ENCODE peak calls at places on chromosomes 12 and 14, in four cellular contexts. A, W, B and V are unnamed samples.

GRCh38 chr12:106304001-106304421 is 1.5 kb downstream of the TCP11L2 start:
- DNase-seq in A (no peak), W (no peak), B (no peak), V (no peak)

GRCh38 chr12:113247123-113248045 is 26.1 kb downstream of the TPCN1 start:
- DNase-seq in A (no peak), W (no peak), B (no peak), V (no peak)

GRCh38 chr14:55701638-55702037 is 121.6 kb downstream of the KTN1 start:
- DNase-seq in A (no peak), W (no peak), B (no peak), V (no peak)

GRCh38 chr14:79334272-79334671 is 877.0 kb downstream of the DIO2 start:
- DNase-seq in A (no peak), W (no peak), B (no peak), V (no peak)

GRCh38 chr12:118330421-118331018 is 42.2 kb downstream of the TAOK3 start:
- DNase-seq in A (peak), W (no peak), B (no peak), V (no peak)

GRCh38 chr12:117968084-117968789 is 553 bp downstream of the KSR2 start:
- DNase-seq in A (no peak), W (no peak), B (no peak), V (no peak)

GRCh38 chr12:89073027-89073398 is 279.3 kb downstream of the DUSP6 start:
- DNase-seq in A (no peak), W (no peak), B (no peak), V (no peak)

GRCh38 chr12:95574799-95575452 is 23.6 kb upstream of the USP44 start:
- DNase-seq in A (peak), W (peak), B (no peak), V (peak)

GRCh38 chr12:4862809-4863208 is 46.9 kb upstream of the KCNA1 start:
- DNase-seq in A (no peak), W (no peak), B (no peak), V (no peak)

GRCh38 chr12:64912501-64912900 is 88.1 kb downstream of the TBC1D30 start:
- DNase-seq in A (no peak), W (no peak), B (no peak), V (no peak)

GRCh38 chr12:53694746-53695145 is 18.9 kb upstream of the ATP5MC2 start:
- DNase-seq in A (no peak), W (no peak), B (no peak), V (no peak)

GRCh38 chr14:95730126-95730525 is 16.2 kb upstream of the TCL1A start:
- DNase-seq in A (no peak), W (no peak), B (no peak), V (no peak)

GRCh38 chr12:64389154-64389553 is 1.4 kb downstream of the C12orf56 start:
- DNase-seq in A (no peak), W (no peak), B (no peak), V (no peak)

GRCh38 chr14:71371711-71372396 is 464.6 kb downstream of the PCNX1 start:
- DNase-seq in A (peak), W (no peak), B (no peak), V (no peak)

GRCh38 chr12:78584695-78585094 is 279.9 kb upstream of the SYT1 start:
- DNase-seq in A (peak), W (peak), B (peak), V (peak)

GRCh38 chr14:99363616-99364290 is 91.8 kb upstream of the BCL11B start:
- DNase-seq in A (no peak), W (no peak), B (no peak), V (no peak)

GRCh38 chr12:97075583-97076268 is 168.7 kb downstream of the NEDD1 start:
- DNase-seq in A (no peak), W (no peak), B (no peak), V (no peak)

GRCh38 chr12:98146043-98146442 is 369.3 kb upstream of the TMPO start:
- DNase-seq in A (no peak), W (no peak), B (no peak), V (no peak)

GRCh38 chr12:9798008-9798619 is 29.2 kb upstream of the KLRF1 start:
- DNase-seq in A (peak), W (peak), B (peak), V (peak)

GRCh38 chr12:72876092-72876491 is 603.9 kb downstream of the TRHDE start:
- DNase-seq in A (no peak), W (no peak), B (no peak), V (no peak)

GRCh38 chr12:72872986-72873385 is 600.8 kb downstream of the TRHDE start:
- DNase-seq in A (no peak), W (no peak), B (no peak), V (no peak)

GRCh38 chr12:72869025-72869424 is 596.9 kb downstream of the TRHDE start:
- DNase-seq in A (no peak), W (no peak), B (no peak), V (no peak)

GRCh38 chr12:72872488-72872887 is 600.3 kb downstream of the TRHDE start:
- DNase-seq in A (no peak), W (no peak), B (no peak), V (no peak)
- TF ChIP-seq FOSL1 in A (no peak), W (no peak), B (no peak), V (no peak)

DNA sequence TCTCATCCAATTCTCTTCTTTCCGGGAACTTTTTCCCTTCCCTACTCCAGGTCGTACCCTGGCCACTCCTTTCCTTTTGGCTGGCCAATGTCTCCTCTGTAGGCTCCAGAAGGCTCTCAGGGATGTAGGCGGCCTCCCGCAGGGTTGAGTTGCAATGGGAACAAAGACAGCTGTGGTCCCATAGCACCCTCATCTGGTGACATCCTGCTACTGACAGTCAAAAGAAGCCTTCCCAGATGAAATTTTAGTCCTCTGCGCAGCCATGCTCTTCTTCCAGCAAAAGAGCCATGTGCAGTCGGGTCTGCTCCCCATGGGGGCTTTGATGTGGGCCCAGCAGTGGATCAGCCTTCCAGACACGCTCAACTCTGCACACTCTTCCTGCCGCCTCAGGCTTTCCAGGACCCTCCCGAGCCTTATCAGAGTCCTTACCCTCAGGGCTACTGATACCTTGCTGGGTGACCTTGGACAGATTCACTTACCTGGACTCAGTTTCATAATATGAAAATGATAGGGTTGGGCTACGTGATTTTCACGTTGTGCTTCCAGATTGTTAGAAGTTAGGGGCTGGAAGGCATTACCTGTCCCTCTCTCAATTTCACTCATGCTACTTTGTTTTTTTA is 5.5 kb upstream of the CELA1 start:
- DNase-seq in A (peak), W (peak), B (peak), V (peak)
- TF ChIP-seq SP1 in A (no peak), W (no peak), B (no peak), V (no peak)

GRCh38 chr12:121783771-121784170 is 9.7 kb downstream of the RHOF start:
- DNase-seq in A (no peak), W (no peak), B (no peak), V (no peak)
- TF ChIP-seq FOSL1 in A (no peak), W (no peak), B (no peak), V (no peak)

GRCh38 chr14:92866181-92866752 is 56.7 kb upstream of the CHGA start:
- DNase-seq in A (no peak), W (no peak), B (no peak), V (no peak)
- TF ChIP-seq SP1 in A (no peak), W (no peak), B (no peak), V (no peak)

DNA sequence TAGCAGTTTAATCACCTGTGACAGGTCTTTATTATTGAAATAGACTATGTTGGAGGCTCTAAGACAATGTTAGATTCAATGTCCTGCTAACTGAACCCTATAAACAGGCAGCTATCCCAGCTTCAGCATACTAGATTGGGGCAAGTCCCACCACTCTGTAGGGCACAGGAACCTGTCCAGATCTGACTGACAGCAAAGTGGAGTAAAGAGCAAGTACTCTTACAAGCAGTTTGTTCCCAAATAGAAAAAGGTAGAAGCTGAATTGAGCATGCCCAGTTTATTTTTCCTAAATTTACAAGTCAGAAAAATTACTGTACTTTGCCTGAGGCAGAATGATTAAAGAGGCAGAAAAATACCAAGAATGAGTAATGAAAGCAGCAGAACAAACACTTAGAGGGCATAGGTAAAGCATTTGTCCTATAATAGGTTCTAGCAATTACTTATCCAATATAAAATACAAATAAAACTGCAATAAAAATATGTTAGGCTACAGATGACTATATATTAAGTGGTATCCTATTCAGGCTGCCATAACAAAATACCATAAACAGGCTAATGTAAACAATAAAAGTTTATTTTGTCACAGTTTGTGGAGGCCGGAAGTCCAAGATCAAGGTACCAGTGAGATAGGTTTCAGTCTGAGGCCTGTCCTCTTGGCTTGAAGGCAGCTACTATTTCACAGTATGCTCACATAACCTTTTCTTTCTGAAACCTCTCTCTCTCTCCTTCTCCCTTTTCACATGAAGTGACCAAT is 868.2 kb downstream of the C12orf50 start:
- DNase-seq in A (no peak), W (no peak), B (no peak), V (no peak)
- TF ChIP-seq FOSL1 in A (no peak), W (no peak), B (no peak), V (no peak)

GRCh38 chr12:104358353-104359003 is 54.9 kb downstream of the EID3 start:
- DNase-seq in A (peak), W (peak), B (no peak), V (peak)
- TF ChIP-seq SP1 in A (no peak), W (no peak), B (no peak), V (no peak)

DNA sequence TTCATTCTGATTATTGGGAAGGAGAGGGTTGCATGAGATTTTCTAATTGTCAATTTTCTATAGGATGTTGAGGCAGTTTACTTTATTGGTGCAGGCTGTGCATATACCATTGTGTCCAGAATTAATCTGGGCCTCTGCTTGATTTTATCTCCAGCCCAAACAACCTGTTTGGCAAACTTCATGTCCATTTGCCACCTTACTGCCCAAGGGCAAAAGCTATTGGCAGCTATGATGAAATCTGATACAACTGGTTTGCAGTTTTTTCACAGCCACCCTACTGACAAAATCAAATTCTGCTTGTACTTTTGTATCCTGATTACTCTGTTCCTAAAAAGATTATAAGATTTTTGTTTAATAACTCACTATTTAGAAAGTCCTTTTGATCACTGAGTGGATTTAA is 789.2 kb upstream of the FBXO33 start:
- DNase-seq in A (no peak), W (no peak), B (no peak), V (no peak)
- TF ChIP-seq FOSL1 in A (no peak), W (no peak), B (no peak), V (no peak)

GRCh38 chr12:52023976-52024688 is 17.4 kb downstream of the TAMALIN start:
- DNase-seq in A (no peak), W (no peak), B (no peak), V (no peak)
- TF ChIP-seq SP1 in A (no peak), W (no peak), B (no peak), V (no peak)